ENCODE peak calls at places on chromosomes 11 and 22, in seven cellular contexts. I is naive thymus-derived CD8-positive, alpha-beta T cell; E is lung microvascular endothelial cell; G is CD8-positive, alpha-beta memory T cell; B is transverse colon; M is naive thymus-derived CD4-positive, alpha-beta T cell; P is NCI-H2029. C is an unnamed sample.

GRCh38 chr11:22879615-22880014 is 19.3 kb upstream of the CCDC179 start:
- DNase-seq in I (no peak), E (peak), G (no peak), B (no peak), M (no peak), P (no peak), C (no peak)

GRCh38 chr22:40560551-40560950 is 76.0 kb downstream of the MRTFA start:
- DNase-seq in I (no peak), E (peak), G (no peak), B (no peak), M (no peak), P (no peak), C (no peak)

GRCh38 chr22:38758276-38758945 is 2.6 kb upstream of the SUN2 start:
- DNase-seq in I (peak), E (no peak), G (peak), B (no peak), M (peak), P (no peak), C (no peak)

GRCh38 chr22:47102648-47103047 is 340.2 kb downstream of the TBC1D22A start:
- DNase-seq in I (no peak), E (no peak), G (no peak), B (no peak), M (no peak), P (no peak), C (no peak)

GRCh38 chr11:117232911-117233409 is 489 bp downstream of the RNF214 start:
- DNase-seq in I (no peak), E (peak), G (no peak), B (no peak), M (no peak), P (no peak), C (no peak)

GRCh38 chr11:45820211-45820857 is 15.4 kb downstream of the SLC35C1 start:
- DNase-seq in I (no peak), E (no peak), G (no peak), B (no peak), M (no peak), P (no peak), C (no peak)

GRCh38 chr11:102476812-102477211 is 24.2 kb upstream of the TMEM123 start:
- DNase-seq in I (no peak), E (peak), G (no peak), B (peak), M (peak), P (peak), C (no peak)

GRCh38 chr11:60345489-60345888 is 18.4 kb downstream of the MS4A6E start:
- DNase-seq in I (no peak), E (peak), G (no peak), B (peak), M (no peak), P (peak), C (no peak)

GRCh38 chr22:37314315-37315046 is 32.2 kb downstream of the CYTH4 start:
- DNase-seq in I (peak), E (no peak), G (peak), B (no peak), M (no peak), P (no peak), C (peak)

GRCh38 chr11:88293931-88294330 is 43.6 kb downstream of the CTSC start:
- DNase-seq in I (no peak), E (no peak), G (no peak), B (no peak), M (no peak), P (no peak), C (no peak)

GRCh38 chr22:40620464-40621046 is 16.0 kb downstream of the MRTFA start:
- DNase-seq in I (no peak), E (no peak), G (no peak), B (no peak), M (no peak), P (no peak), C (no peak)

GRCh38 chr11:118277312-118277711 is 13.2 kb upstream of the MPZL2 start:
- DNase-seq in I (no peak), E (peak), G (no peak), B (no peak), M (no peak), P (no peak), C (no peak)

GRCh38 chr22:39622881-39623367 is 52.4 kb downstream of the CACNA1I start:
- DNase-seq in I (peak), E (peak), G (peak), B (peak), M (peak), P (no peak), C (peak)

GRCh38 chr11:65315204-65315865 is 669 bp downstream of the CDC42EP2 start:
- DNase-seq in I (peak), E (peak), G (peak), B (peak), M (peak), P (peak), C (peak)

GRCh38 chr11:93476796-93477195 is 66.4 kb downstream of the SMCO4 start:
- DNase-seq in I (no peak), E (no peak), G (no peak), B (no peak), M (no peak), P (no peak), C (no peak)

GRCh38 chr11:66639066-66639813 is 737 bp downstream of the RBM4 start:
- DNase-seq in I (peak), E (peak), G (peak), B (peak), M (peak), P (peak), C (no peak)

GRCh38 chr22:28955817-28956216 is 72.4 kb downstream of the ZNRF3 start:
- DNase-seq in I (peak), E (no peak), G (peak), B (peak), M (peak), P (no peak), C (no peak)

GRCh38 chr22:38118182-38118581 is 7.7 kb upstream of the BAIAP2L2 start:
- DNase-seq in I (no peak), E (no peak), G (no peak), B (no peak), M (no peak), P (no peak), C (no peak)

GRCh38 chr11:8533332-8533731 is 60.7 kb downstream of the STK33 start:
- DNase-seq in I (no peak), E (no peak), G (no peak), B (no peak), M (no peak), P (no peak), C (no peak)

GRCh38 chr11:27255447-27255828 is 107.6 kb downstream of the CCDC34 start:
- DNase-seq in I (no peak), E (no peak), G (no peak), B (no peak), M (no peak), P (no peak), C (no peak)

GRCh38 chr22:20111045-20111688 is 4.7 kb upstream of the RANBP1 start:
- DNase-seq in I (no peak), E (peak), G (no peak), B (no peak), M (no peak), P (peak), C (peak)

GRCh38 chr11:57476883-57477506 is 16.7 kb downstream of the RTN4RL2 start:
- DNase-seq in I (no peak), E (peak), G (no peak), B (peak), M (no peak), P (no peak), C (peak)

GRCh38 chr22:45212306-45212709 is 28.4 kb downstream of the KIAA0930 start:
- DNase-seq in I (no peak), E (peak), G (no peak), B (peak), M (no peak), P (no peak), C (peak)

GRCh38 chr11:130551388-130551787 is 102.9 kb downstream of the ADAMTS15 start:
- DNase-seq in I (no peak), E (no peak), G (no peak), B (no peak), M (no peak), P (no peak), C (no peak)

GRCh38 chr22:40289991-40290459 is 56.3 kb upstream of the ADSL start:
- DNase-seq in I (peak), E (peak), G (peak), B (peak), M (peak), P (no peak), C (no peak)

GRCh38 chr22:42459273-42460040 is 27.3 kb upstream of the NFAM1 start:
- DNase-seq in I (no peak), E (no peak), G (no peak), B (peak), M (no peak), P (no peak), C (no peak)

GRCh38 chr11:75236062-75236461 is 4.5 kb upstream of the TPBGL start:
- DNase-seq in I (no peak), E (no peak), G (no peak), B (no peak), M (no peak), P (no peak), C (no peak)

GRCh38 chr22:24189249-24190158 is 8.2 kb downstream of the SUSD2 start:
- DNase-seq in I (peak), E (peak), G (no peak), B (peak), M (peak), P (no peak), C (peak)

GRCh38 chr22:48228468-48228867 is 1466.0 kb downstream of the TBC1D22A start:
- DNase-seq in I (no peak), E (no peak), G (no peak), B (no peak), M (no peak), P (no peak), C (peak)

GRCh38 chr11:46293616-46294015 is 16.2 kb downstream of the CREB3L1 start:
- DNase-seq in I (no peak), E (no peak), G (no peak), B (no peak), M (no peak), P (no peak), C (no peak)

GRCh38 chr11:4983851-4984250 is 10.8 kb upstream of the OR51L1 start:
- DNase-seq in I (no peak), E (no peak), G (no peak), B (no peak), M (no peak), P (no peak), C (no peak)

GRCh38 chr22:33848251-33848650 is 72.0 kb downstream of the LARGE1 start:
- DNase-seq in I (no peak), E (no peak), G (no peak), B (no peak), M (no peak), P (no peak), C (no peak)

GRCh38 chr11:61160487-61161189 is 588 bp downstream of the VPS37C start:
- DNase-seq in I (no peak), E (no peak), G (no peak), B (no peak), M (no peak), P (no peak), C (no peak)

GRCh38 chr11:92764128-92764527 is 205.3 kb upstream of the MTNR1B start:
- DNase-seq in I (no peak), E (no peak), G (no peak), B (no peak), M (no peak), P (no peak), C (no peak)

GRCh38 chr11:120413480-120413879 is 77.3 kb downstream of the ARHGEF12 start:
- DNase-seq in I (no peak), E (no peak), G (no peak), B (no peak), M (no peak), P (no peak), C (no peak)

GRCh38 chr11:1746516-1746931 is 3.9 kb downstream of the IFITM10 start:
- DNase-seq in I (no peak), E (peak), G (no peak), B (peak), M (no peak), P (peak), C (peak)

GRCh38 chr22:22922954-22923319 is 35.3 kb downstream of the IGLL5 start:
- DNase-seq in I (no peak), E (no peak), G (no peak), B (no peak), M (no peak), P (no peak), C (no peak)

GRCh38 chr11:114683007-114683406 is 4.7 kb downstream of the NXPE2 start:
- DNase-seq in I (no peak), E (no peak), G (no peak), B (no peak), M (no peak), P (no peak), C (no peak)

GRCh38 chr11:65709661-65710060 is 2.4 kb upstream of the KAT5 start:
- DNase-seq in I (no peak), E (no peak), G (no peak), B (no peak), M (no peak), P (no peak), C (no peak)